ENCODE peak calls at places on chromosomes 5 and 9, in seven cellular contexts. One of them, this sample, is unnamed.

GRCh38 chr9:76472925-76473324 is 13.9 kb downstream of the GCNT1 start:
- DNase-seq in brain microvascular endothelial cell: no peak
- DNase-seq in fibroblast of villous mesenchyme: no peak
- DNase-seq in hepatocyte: peak
- DNase-seq in astrocyte of the cerebellum: no peak
- DNase-seq in AG09309: no peak
- DNase-seq in psoas muscle: no peak
- DNase-seq in this sample: no peak

GRCh38 chr9:137455361-137455991 is 3.7 kb downstream of the NSMF start:
- DNase-seq in brain microvascular endothelial cell: no peak
- DNase-seq in fibroblast of villous mesenchyme: no peak
- DNase-seq in astrocyte of the cerebellum: no peak
- DNase-seq in psoas muscle: peak
- DNase-seq in AG09309: no peak
- DNase-seq in hepatocyte: no peak
- DNase-seq in this sample: no peak

GRCh38 chr5:96207420-96207819 is 225.6 kb downstream of the PCSK1 start:
- DNase-seq in psoas muscle: no peak
- DNase-seq in fibroblast of villous mesenchyme: no peak
- DNase-seq in astrocyte of the cerebellum: no peak
- DNase-seq in brain microvascular endothelial cell: no peak
- DNase-seq in AG09309: no peak
- DNase-seq in hepatocyte: no peak
- DNase-seq in this sample: no peak

GRCh38 chr9:137880976-137881530 is 3.5 kb downstream of the CACNA1B start:
- DNase-seq in brain microvascular endothelial cell: no peak
- DNase-seq in astrocyte of the cerebellum: no peak
- DNase-seq in hepatocyte: no peak
- DNase-seq in psoas muscle: no peak
- DNase-seq in fibroblast of villous mesenchyme: no peak
- DNase-seq in AG09309: no peak
- DNase-seq in this sample: no peak

GRCh38 chr5:56055287-56055686 is 60.5 kb upstream of the IL6ST start:
- DNase-seq in astrocyte of the cerebellum: no peak
- DNase-seq in fibroblast of villous mesenchyme: peak
- DNase-seq in AG09309: no peak
- DNase-seq in brain microvascular endothelial cell: no peak
- DNase-seq in hepatocyte: no peak
- DNase-seq in psoas muscle: no peak
- DNase-seq in this sample: no peak

GRCh38 chr9:81108391-81108790 is 581.0 kb downstream of the TLE1 start:
- DNase-seq in fibroblast of villous mesenchyme: no peak
- DNase-seq in astrocyte of the cerebellum: no peak
- DNase-seq in AG09309: no peak
- DNase-seq in brain microvascular endothelial cell: no peak
- DNase-seq in hepatocyte: no peak
- DNase-seq in psoas muscle: no peak
- DNase-seq in this sample: no peak

GRCh38 chr9:113957778-113958430 is 81.8 kb downstream of the ZNF618 start:
- DNase-seq in hepatocyte: peak
- DNase-seq in astrocyte of the cerebellum: peak
- DNase-seq in psoas muscle: no peak
- DNase-seq in fibroblast of villous mesenchyme: peak
- DNase-seq in brain microvascular endothelial cell: peak
- DNase-seq in AG09309: peak
- DNase-seq in this sample: peak

GRCh38 chr5:60961685-60962084 is 16.7 kb downstream of the NDUFAF2 start:
- DNase-seq in psoas muscle: no peak
- DNase-seq in brain microvascular endothelial cell: peak
- DNase-seq in AG09309: peak
- DNase-seq in hepatocyte: no peak
- DNase-seq in astrocyte of the cerebellum: no peak
- DNase-seq in fibroblast of villous mesenchyme: peak
- DNase-seq in this sample: no peak

GRCh38 chr5:38948501-38948900 is 102.7 kb downstream of the OSMR start:
- DNase-seq in psoas muscle: no peak
- DNase-seq in hepatocyte: no peak
- DNase-seq in astrocyte of the cerebellum: no peak
- DNase-seq in AG09309: no peak
- DNase-seq in brain microvascular endothelial cell: peak
- DNase-seq in fibroblast of villous mesenchyme: peak
- DNase-seq in this sample: peak

GRCh38 chr9:70610287-70610644 is 195.8 kb upstream of the KLF9 start:
- DNase-seq in hepatocyte: no peak
- DNase-seq in astrocyte of the cerebellum: no peak
- DNase-seq in fibroblast of villous mesenchyme: no peak
- DNase-seq in brain microvascular endothelial cell: no peak
- DNase-seq in AG09309: no peak
- DNase-seq in psoas muscle: no peak
- DNase-seq in this sample: no peak

GRCh38 chr9:117622347-117622746 is 81.9 kb upstream of the TLR4 start:
- DNase-seq in brain microvascular endothelial cell: no peak
- DNase-seq in hepatocyte: no peak
- DNase-seq in fibroblast of villous mesenchyme: no peak
- DNase-seq in psoas muscle: no peak
- DNase-seq in AG09309: no peak
- DNase-seq in astrocyte of the cerebellum: no peak
- DNase-seq in this sample: no peak

GRCh38 chr5:80921026-80921425 is 39.1 kb upstream of the RASGRF2 start:
- DNase-seq in fibroblast of villous mesenchyme: no peak
- DNase-seq in astrocyte of the cerebellum: no peak
- DNase-seq in hepatocyte: no peak
- DNase-seq in psoas muscle: no peak
- DNase-seq in AG09309: no peak
- DNase-seq in brain microvascular endothelial cell: no peak
- DNase-seq in this sample: no peak

GRCh38 chr5:43123887-43124286 is 3.2 kb downstream of the ZNF131 start:
- DNase-seq in fibroblast of villous mesenchyme: no peak
- DNase-seq in astrocyte of the cerebellum: no peak
- DNase-seq in psoas muscle: no peak
- DNase-seq in hepatocyte: no peak
- DNase-seq in brain microvascular endothelial cell: no peak
- DNase-seq in AG09309: no peak
- DNase-seq in this sample: no peak

GRCh38 chr9:70921126-70921525 is 200.3 kb downstream of the TRPM3 start:
- DNase-seq in AG09309: no peak
- DNase-seq in fibroblast of villous mesenchyme: no peak
- DNase-seq in psoas muscle: no peak
- DNase-seq in brain microvascular endothelial cell: peak
- DNase-seq in hepatocyte: no peak
- DNase-seq in astrocyte of the cerebellum: peak
- DNase-seq in this sample: no peak

GRCh38 chr5:2376486-2376885 is 375.0 kb downstream of the IRX2 start:
- DNase-seq in AG09309: no peak
- DNase-seq in fibroblast of villous mesenchyme: no peak
- DNase-seq in brain microvascular endothelial cell: no peak
- DNase-seq in hepatocyte: no peak
- DNase-seq in astrocyte of the cerebellum: no peak
- DNase-seq in psoas muscle: no peak
- DNase-seq in this sample: no peak

GRCh38 chr9:133823189-133824105 is 85.3 kb upstream of the SARDH start:
- DNase-seq in psoas muscle: no peak
- DNase-seq in hepatocyte: no peak
- DNase-seq in astrocyte of the cerebellum: no peak
- DNase-seq in brain microvascular endothelial cell: no peak
- DNase-seq in fibroblast of villous mesenchyme: no peak
- DNase-seq in AG09309: no peak
- DNase-seq in this sample: no peak

GRCh38 chr5:38853753-38854470 is 8.1 kb downstream of the OSMR start:
- DNase-seq in brain microvascular endothelial cell: peak
- DNase-seq in astrocyte of the cerebellum: peak
- DNase-seq in psoas muscle: no peak
- DNase-seq in AG09309: peak
- DNase-seq in hepatocyte: peak
- DNase-seq in fibroblast of villous mesenchyme: peak
- DNase-seq in this sample: peak

GRCh38 chr5:150596826-150597225 is 43.6 kb upstream of the SYNPO start:
- DNase-seq in fibroblast of villous mesenchyme: no peak
- DNase-seq in AG09309: no peak
- DNase-seq in psoas muscle: no peak
- DNase-seq in brain microvascular endothelial cell: no peak
- DNase-seq in astrocyte of the cerebellum: no peak
- DNase-seq in hepatocyte: no peak
- DNase-seq in this sample: no peak

GRCh38 chr5:112240011-112240410 is 179.1 kb downstream of the EPB41L4A start:
- DNase-seq in fibroblast of villous mesenchyme: no peak
- DNase-seq in hepatocyte: peak
- DNase-seq in psoas muscle: no peak
- DNase-seq in astrocyte of the cerebellum: no peak
- DNase-seq in brain microvascular endothelial cell: no peak
- DNase-seq in AG09309: no peak
- DNase-seq in this sample: no peak

GRCh38 chr9:109733690-109734089 is 46.3 kb upstream of the PALM2AKAP2 start:
- DNase-seq in brain microvascular endothelial cell: peak
- DNase-seq in fibroblast of villous mesenchyme: peak
- DNase-seq in psoas muscle: no peak
- DNase-seq in astrocyte of the cerebellum: peak
- DNase-seq in AG09309: peak
- DNase-seq in hepatocyte: peak
- DNase-seq in this sample: no peak

GRCh38 chr9:135116371-135116770 is 28.9 kb downstream of the OLFM1 start:
- DNase-seq in fibroblast of villous mesenchyme: no peak
- DNase-seq in brain microvascular endothelial cell: no peak
- DNase-seq in psoas muscle: no peak
- DNase-seq in AG09309: no peak
- DNase-seq in astrocyte of the cerebellum: no peak
- DNase-seq in hepatocyte: no peak
- DNase-seq in this sample: no peak

GRCh38 chr5:160539431-160539830 is 117.8 kb downstream of the PTTG1 start:
- DNase-seq in psoas muscle: no peak
- DNase-seq in brain microvascular endothelial cell: no peak
- DNase-seq in fibroblast of villous mesenchyme: no peak
- DNase-seq in astrocyte of the cerebellum: no peak
- DNase-seq in hepatocyte: no peak
- DNase-seq in AG09309: no peak
- DNase-seq in this sample: no peak

GRCh38 chr9:11646831-11647230 is 1034.0 kb upstream of the PTPRD start:
- DNase-seq in AG09309: no peak
- DNase-seq in fibroblast of villous mesenchyme: no peak
- DNase-seq in astrocyte of the cerebellum: no peak
- DNase-seq in psoas muscle: no peak
- DNase-seq in brain microvascular endothelial cell: no peak
- DNase-seq in hepatocyte: no peak
- DNase-seq in this sample: no peak

GRCh38 chr9:8780386-8780785 is 980.8 kb upstream of the DMAC1 start:
- DNase-seq in brain microvascular endothelial cell: no peak
- DNase-seq in astrocyte of the cerebellum: no peak
- DNase-seq in AG09309: no peak
- DNase-seq in psoas muscle: no peak
- DNase-seq in hepatocyte: no peak
- DNase-seq in fibroblast of villous mesenchyme: no peak
- DNase-seq in this sample: no peak
- TF ChIP-seq CTCF in brain microvascular endothelial cell: no peak
- TF ChIP-seq CTCF in astrocyte of the cerebellum: no peak
- TF ChIP-seq CTCF in AG09309: no peak
- TF ChIP-seq CTCF in psoas muscle: no peak
- TF ChIP-seq CTCF in hepatocyte: no peak
- TF ChIP-seq CTCF in fibroblast of villous mesenchyme: no peak
- TF ChIP-seq CTCF in this sample: no peak

DNA sequence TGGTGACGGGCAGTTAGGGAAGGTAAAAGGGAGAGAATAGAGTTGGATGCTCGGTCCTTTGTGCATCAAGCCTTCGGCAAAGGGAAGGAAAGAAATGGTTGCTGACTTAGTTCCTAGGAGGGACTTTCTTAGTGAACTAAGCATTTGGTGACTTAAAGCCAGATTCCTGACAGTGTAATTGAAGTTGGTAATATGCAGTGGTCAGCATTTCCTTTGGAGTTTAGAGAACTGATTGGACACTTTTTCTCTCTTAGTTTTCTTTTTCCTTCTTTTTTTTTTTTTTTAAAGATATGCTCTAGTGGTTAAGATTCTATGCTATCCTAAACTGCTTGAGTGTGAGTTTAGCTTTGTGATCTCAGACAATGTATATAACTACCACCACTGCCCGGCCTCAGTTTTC is 2.3 kb downstream of the CLTA start:
- DNase-seq in AG09309: no peak
- DNase-seq in astrocyte of the cerebellum: no peak
- DNase-seq in hepatocyte: no peak
- DNase-seq in psoas muscle: no peak
- DNase-seq in brain microvascular endothelial cell: no peak
- DNase-seq in fibroblast of villous mesenchyme: no peak
- DNase-seq in this sample: no peak
- H3K4me3 ChIP-seq in AG09309: peak
- H3K4me3 ChIP-seq in astrocyte of the cerebellum: peak
- H3K4me3 ChIP-seq in hepatocyte: no peak
- H3K4me3 ChIP-seq in psoas muscle: peak
- H3K4me3 ChIP-seq in brain microvascular endothelial cell: peak
- H3K4me3 ChIP-seq in fibroblast of villous mesenchyme: peak
- H3K4me3 ChIP-seq in this sample: peak

GRCh38 chr5:137497396-137498290 is 1.5 kb downstream of the SPOCK1 start:
- DNase-seq in astrocyte of the cerebellum: no peak
- DNase-seq in psoas muscle: no peak
- DNase-seq in fibroblast of villous mesenchyme: no peak
- DNase-seq in brain microvascular endothelial cell: no peak
- DNase-seq in AG09309: no peak
- DNase-seq in hepatocyte: no peak
- DNase-seq in this sample: no peak
- TF ChIP-seq CTCF in astrocyte of the cerebellum: peak
- TF ChIP-seq CTCF in psoas muscle: no peak
- TF ChIP-seq CTCF in fibroblast of villous mesenchyme: no peak
- TF ChIP-seq CTCF in brain microvascular endothelial cell: peak
- TF ChIP-seq CTCF in AG09309: peak
- TF ChIP-seq CTCF in hepatocyte: no peak
- TF ChIP-seq CTCF in this sample: peak

GRCh38 chr5:107430077-107430625 is 240.6 kb downstream of the EFNA5 start:
- DNase-seq in hepatocyte: no peak
- DNase-seq in brain microvascular endothelial cell: no peak
- DNase-seq in AG09309: no peak
- DNase-seq in astrocyte of the cerebellum: no peak
- DNase-seq in fibroblast of villous mesenchyme: no peak
- DNase-seq in psoas muscle: no peak
- DNase-seq in this sample: no peak
- H3K4me3 ChIP-seq in hepatocyte: no peak
- H3K4me3 ChIP-seq in brain microvascular endothelial cell: no peak
- H3K4me3 ChIP-seq in AG09309: no peak
- H3K4me3 ChIP-seq in astrocyte of the cerebellum: no peak
- H3K4me3 ChIP-seq in fibroblast of villous mesenchyme: no peak
- H3K4me3 ChIP-seq in psoas muscle: no peak
- H3K4me3 ChIP-seq in this sample: no peak

GRCh38 chr9:77838986-77839385 is 190.9 kb upstream of the GNA14 start:
- DNase-seq in brain microvascular endothelial cell: no peak
- DNase-seq in astrocyte of the cerebellum: no peak
- DNase-seq in fibroblast of villous mesenchyme: no peak
- DNase-seq in AG09309: no peak
- DNase-seq in hepatocyte: no peak
- DNase-seq in psoas muscle: no peak
- DNase-seq in this sample: no peak

GRCh38 chr9:77843088-77843985 is 188.3 kb downstream of the GNAQ start:
- DNase-seq in astrocyte of the cerebellum: no peak
- DNase-seq in AG09309: no peak
- DNase-seq in fibroblast of villous mesenchyme: no peak
- DNase-seq in brain microvascular endothelial cell: no peak
- DNase-seq in psoas muscle: no peak
- DNase-seq in hepatocyte: no peak
- DNase-seq in this sample: no peak

GRCh38 chr9:77844415-77844814 is 187.2 kb downstream of the GNAQ start:
- DNase-seq in psoas muscle: no peak
- DNase-seq in brain microvascular endothelial cell: no peak
- DNase-seq in hepatocyte: no peak
- DNase-seq in astrocyte of the cerebellum: no peak
- DNase-seq in AG09309: no peak
- DNase-seq in fibroblast of villous mesenchyme: no peak
- DNase-seq in this sample: no peak

GRCh38 chr9:77839459-77840140 is 191.5 kb upstream of the GNA14 start:
- DNase-seq in fibroblast of villous mesenchyme: peak
- DNase-seq in brain microvascular endothelial cell: peak
- DNase-seq in astrocyte of the cerebellum: peak
- DNase-seq in psoas muscle: no peak
- DNase-seq in hepatocyte: peak
- DNase-seq in AG09309: no peak
- DNase-seq in this sample: peak

GRCh38 chr9:77841739-77842386 is 189.7 kb downstream of the GNAQ start:
- DNase-seq in brain microvascular endothelial cell: no peak
- DNase-seq in psoas muscle: no peak
- DNase-seq in astrocyte of the cerebellum: no peak
- DNase-seq in AG09309: no peak
- DNase-seq in hepatocyte: no peak
- DNase-seq in fibroblast of villous mesenchyme: no peak
- DNase-seq in this sample: no peak
- TF ChIP-seq CTCF in brain microvascular endothelial cell: peak
- TF ChIP-seq CTCF in psoas muscle: peak
- TF ChIP-seq CTCF in astrocyte of the cerebellum: peak
- TF ChIP-seq CTCF in AG09309: peak
- TF ChIP-seq CTCF in hepatocyte: peak
- TF ChIP-seq CTCF in fibroblast of villous mesenchyme: peak
- TF ChIP-seq CTCF in this sample: peak